ENCODE peak calls at places on chromosomes 13 and 19, in four cellular contexts. S is HL-60, B is K562, D is GM12878. W is an unnamed sample.

GRCh38 chr19:16386619-16387240 is 62.1 kb downstream of the KLF2 start:
- DNase-seq in B (peak; percentile 66), D (no peak), S (peak; percentile 59), W (peak; percentile 56)

GRCh38 chr13:99847318-99847750 is 124.2 kb downstream of the ZIC5 start:
- DNase-seq in S (no peak), B (no peak), D (no peak), W (no peak)

GRCh38 chr19:18218159-18218558 is 8.1 kb downstream of the PDE4C start:
- DNase-seq in D (no peak), B (no peak), S (no peak), W (no peak)

GRCh38 chr13:113995051-113995601 is 21.2 kb upstream of the C13orf46 start:
- DNase-seq in B (no peak), D (no peak), S (no peak), W (no peak)

GRCh38 chr19:35797663-35798062 is 15.0 kb downstream of the PRODH2 start:
- DNase-seq in D (no peak), S (no peak), B (peak; percentile 43), W (no peak)

GRCh38 chr13:53499551-53499950 is 470.9 kb downstream of the OLFM4 start:
- DNase-seq in S (no peak), D (no peak), B (no peak), W (no peak)

GRCh38 chr19:40674291-40674690 is 16.2 kb downstream of the NUMBL start:
- DNase-seq in D (no peak), S (no peak), B (no peak), W (no peak)

GRCh38 chr13:25171517-25172302 is at the start of gene AMER2:
- DNase-seq in B (no peak), D (no peak), S (no peak), W (peak; percentile 30)

GRCh38 chr13:98921786-98922185 is 56.1 kb downstream of the DOCK9 start:
- DNase-seq in S (no peak), B (no peak), D (no peak), W (no peak)

GRCh38 chr19:4152241-4152998 is 1.0 kb upstream of the CREB3L3 start:
- DNase-seq in S (no peak), B (no peak), D (no peak), W (no peak)

GRCh38 chr13:45674908-45675307 is 27.2 kb upstream of the CBY2 start:
- DNase-seq in D (no peak), S (no peak), B (no peak), W (no peak)

GRCh38 chr19:36225219-36225892 is 10.4 kb downstream of the ZNF146 start:
- DNase-seq in S (no peak), B (no peak), D (no peak), W (no peak)

GRCh38 chr13:70541451-70541850 is 433.2 kb upstream of the KLHL1 start:
- DNase-seq in B (no peak), S (no peak), D (no peak), W (no peak)

GRCh38 chr13:70544706-70545105 is 436.5 kb upstream of the KLHL1 start:
- DNase-seq in D (no peak), B (no peak), S (no peak), W (no peak)
- TF ChIP-seq POLR2AphosphoS5 in D (no peak), B (no peak), S (no peak), W (no peak)

GRCh38 chr13:110129539-110130186 is 177.3 kb downstream of the COL4A1 start:
- DNase-seq in S (no peak), B (no peak), D (no peak), W (no peak)
- TF ChIP-seq SPI1 in S (no peak), B (no peak), D (no peak), W (no peak)

DNA sequence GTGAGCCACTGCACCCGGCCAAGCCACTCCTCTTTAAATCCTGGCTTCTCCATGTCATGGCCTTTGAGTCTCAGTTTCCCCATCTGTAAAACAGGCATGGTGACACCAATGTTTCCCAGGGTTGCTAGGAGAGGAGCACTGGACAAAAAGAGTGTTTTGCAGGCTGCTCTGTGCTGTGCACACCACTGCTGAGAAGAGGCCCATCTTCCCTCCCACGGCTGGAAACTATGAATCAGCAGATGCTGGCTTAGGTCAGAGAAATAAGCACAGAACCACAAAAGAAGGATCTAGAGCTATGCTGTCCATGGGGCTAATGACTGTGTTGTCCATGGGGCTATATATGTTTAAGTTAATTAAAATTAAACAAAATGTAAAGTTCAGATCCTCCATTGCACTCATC is 37.2 kb downstream of the TSHZ3 start:
- DNase-seq in S (peak; percentile 79), B (no peak), D (no peak), W (no peak)
- TF ChIP-seq POLR2AphosphoS5 in S (peak; percentile 68), B (no peak), D (no peak), W (no peak)

GRCh38 chr19:271856-272255 is 19.3 kb downstream of the PLPP2 start:
- DNase-seq in D (no peak), S (no peak), B (no peak), W (no peak)
- TF ChIP-seq SPI1 in D (no peak), S (no peak), B (no peak), W (no peak)

W was measured in GM12891.